ENCODE peak calls at places on chromosomes 4 and X, in ten cellular contexts. One of them, this sample, is unnamed.
A peak's percentile ranks its signal among the peaks of the same experiment; 100 is the strongest.

GRCh38 chrX:40174594-40175415 is 77.0 kb upstream of the BCOR start:
- DNase-seq in PC-3: peak; percentile 52
- DNase-seq in Peyer's patch: peak; percentile 69
- DNase-seq in body of pancreas: peak; percentile 52
- DNase-seq in endodermal cell: peak; percentile 59
- DNase-seq in suprapubic skin: no peak
- DNase-seq in pancreas: no peak
- DNase-seq in bronchial epithelial cell: no peak
- DNase-seq in HCT116: no peak
- DNase-seq in tibial nerve: no peak
- DNase-seq in this sample: no peak

GRCh38 chr4:162229670-162230069 is 65.9 kb upstream of the FSTL5 start:
- DNase-seq in PC-3: peak; percentile 63
- DNase-seq in Peyer's patch: no peak
- DNase-seq in body of pancreas: no peak
- DNase-seq in endodermal cell: no peak
- DNase-seq in suprapubic skin: no peak
- DNase-seq in pancreas: no peak
- DNase-seq in bronchial epithelial cell: peak; percentile 27
- DNase-seq in HCT116: peak; percentile 22
- DNase-seq in tibial nerve: no peak
- DNase-seq in this sample: no peak

GRCh38 chr4:2286904-2287593 is 25.1 kb upstream of the MXD4 start:
- DNase-seq in PC-3: no peak
- DNase-seq in Peyer's patch: peak; percentile 23
- DNase-seq in body of pancreas: no peak
- DNase-seq in endodermal cell: peak; percentile 52
- DNase-seq in suprapubic skin: peak; percentile 72
- DNase-seq in pancreas: peak; percentile 25
- DNase-seq in bronchial epithelial cell: no peak
- DNase-seq in HCT116: no peak
- DNase-seq in tibial nerve: no peak
- DNase-seq in this sample: no peak

GRCh38 chr4:142358656-142359055 is 487.4 kb downstream of the INPP4B start:
- DNase-seq in PC-3: no peak
- DNase-seq in Peyer's patch: no peak
- DNase-seq in body of pancreas: no peak
- DNase-seq in endodermal cell: no peak
- DNase-seq in suprapubic skin: no peak
- DNase-seq in pancreas: no peak
- DNase-seq in bronchial epithelial cell: no peak
- DNase-seq in HCT116: no peak
- DNase-seq in tibial nerve: no peak
- DNase-seq in this sample: no peak

GRCh38 chr4:139740121-139740520 is 74.5 kb downstream of the MGST2 start:
- DNase-seq in PC-3: no peak
- DNase-seq in Peyer's patch: no peak
- DNase-seq in body of pancreas: peak; percentile 36
- DNase-seq in endodermal cell: peak; percentile 42
- DNase-seq in suprapubic skin: no peak
- DNase-seq in pancreas: no peak
- DNase-seq in bronchial epithelial cell: no peak
- DNase-seq in HCT116: no peak
- DNase-seq in tibial nerve: no peak
- DNase-seq in this sample: no peak

GRCh38 chr4:156705291-156705690 is 266.3 kb downstream of the PDGFC start:
- DNase-seq in PC-3: peak; percentile 26
- DNase-seq in Peyer's patch: no peak
- DNase-seq in body of pancreas: no peak
- DNase-seq in endodermal cell: no peak
- DNase-seq in suprapubic skin: no peak
- DNase-seq in pancreas: no peak
- DNase-seq in bronchial epithelial cell: peak; percentile 10
- DNase-seq in HCT116: no peak
- DNase-seq in tibial nerve: no peak
- DNase-seq in this sample: no peak

GRCh38 chr4:102252171-102252570 is 93.1 kb downstream of the SLC39A8 start:
- DNase-seq in PC-3: no peak
- DNase-seq in Peyer's patch: no peak
- DNase-seq in body of pancreas: no peak
- DNase-seq in endodermal cell: no peak
- DNase-seq in suprapubic skin: no peak
- DNase-seq in pancreas: no peak
- DNase-seq in bronchial epithelial cell: no peak
- DNase-seq in HCT116: no peak
- DNase-seq in tibial nerve: no peak
- DNase-seq in this sample: no peak

GRCh38 chr4:113591982-113592381 is 169.6 kb downstream of the CAMK2D start:
- DNase-seq in PC-3: no peak
- DNase-seq in Peyer's patch: no peak
- DNase-seq in body of pancreas: no peak
- DNase-seq in endodermal cell: no peak
- DNase-seq in suprapubic skin: no peak
- DNase-seq in pancreas: no peak
- DNase-seq in bronchial epithelial cell: no peak
- DNase-seq in HCT116: no peak
- DNase-seq in tibial nerve: no peak
- DNase-seq in this sample: no peak

GRCh38 chrX:8374041-8374825 is 90.4 kb upstream of the VCX3B start:
- DNase-seq in PC-3: peak; percentile 39
- DNase-seq in Peyer's patch: no peak
- DNase-seq in body of pancreas: no peak
- DNase-seq in endodermal cell: no peak
- DNase-seq in suprapubic skin: no peak
- DNase-seq in pancreas: no peak
- DNase-seq in bronchial epithelial cell: peak; percentile 30
- DNase-seq in HCT116: no peak
- DNase-seq in tibial nerve: no peak
- DNase-seq in this sample: no peak

GRCh38 chr4:29046716-29047115 is 1673.5 kb upstream of the PCDH7 start:
- DNase-seq in PC-3: peak; percentile 31
- DNase-seq in Peyer's patch: no peak
- DNase-seq in body of pancreas: no peak
- DNase-seq in endodermal cell: no peak
- DNase-seq in suprapubic skin: no peak
- DNase-seq in pancreas: no peak
- DNase-seq in bronchial epithelial cell: peak; percentile 8
- DNase-seq in HCT116: no peak
- DNase-seq in tibial nerve: no peak
- DNase-seq in this sample: no peak

GRCh38 chrX:134735015-134735414 is 76.7 kb upstream of the PLAC1 start:
- DNase-seq in PC-3: no peak
- DNase-seq in Peyer's patch: no peak
- DNase-seq in body of pancreas: no peak
- DNase-seq in endodermal cell: no peak
- DNase-seq in suprapubic skin: no peak
- DNase-seq in pancreas: no peak
- DNase-seq in bronchial epithelial cell: no peak
- DNase-seq in HCT116: no peak
- DNase-seq in tibial nerve: no peak
- DNase-seq in this sample: no peak

GRCh38 chr4:87853108-87853507 is 20.3 kb downstream of the MEPE start:
- DNase-seq in PC-3: peak; percentile 67
- DNase-seq in Peyer's patch: no peak
- DNase-seq in body of pancreas: no peak
- DNase-seq in endodermal cell: no peak
- DNase-seq in suprapubic skin: no peak
- DNase-seq in pancreas: no peak
- DNase-seq in bronchial epithelial cell: peak; percentile 66
- DNase-seq in HCT116: peak; percentile 45
- DNase-seq in tibial nerve: peak; percentile 34
- DNase-seq in this sample: no peak

GRCh38 chr4:176563591-176563990 is 229.1 kb downstream of the VEGFC start:
- DNase-seq in PC-3: peak; percentile 54
- DNase-seq in Peyer's patch: no peak
- DNase-seq in body of pancreas: no peak
- DNase-seq in endodermal cell: no peak
- DNase-seq in suprapubic skin: no peak
- DNase-seq in pancreas: no peak
- DNase-seq in bronchial epithelial cell: peak; percentile 37
- DNase-seq in HCT116: no peak
- DNase-seq in tibial nerve: no peak
- DNase-seq in this sample: no peak

GRCh38 chr4:77193511-77194236 is 36.7 kb downstream of the CCNG2 start:
- DNase-seq in PC-3: no peak
- DNase-seq in Peyer's patch: peak; percentile 93
- DNase-seq in body of pancreas: no peak
- DNase-seq in endodermal cell: peak; percentile 92
- DNase-seq in suprapubic skin: peak; percentile 88
- DNase-seq in pancreas: no peak
- DNase-seq in bronchial epithelial cell: no peak
- DNase-seq in HCT116: no peak
- DNase-seq in tibial nerve: peak; percentile 41
- DNase-seq in this sample: peak; percentile 87

GRCh38 chrX:153723351-153724251 is 586 bp downstream of the BCAP31 start:
- DNase-seq in PC-3: peak; percentile 37
- DNase-seq in Peyer's patch: peak; percentile 67
- DNase-seq in body of pancreas: peak; percentile 37
- DNase-seq in endodermal cell: peak; percentile 76
- DNase-seq in suprapubic skin: no peak
- DNase-seq in pancreas: peak; percentile 77
- DNase-seq in bronchial epithelial cell: peak; percentile 55
- DNase-seq in HCT116: no peak
- DNase-seq in tibial nerve: no peak
- DNase-seq in this sample: no peak

GRCh38 chrX:134544614-134545255 is 84.8 kb downstream of the HPRT1 start:
- DNase-seq in PC-3: no peak
- DNase-seq in Peyer's patch: no peak
- DNase-seq in body of pancreas: peak; percentile 14
- DNase-seq in endodermal cell: peak; percentile 76
- DNase-seq in suprapubic skin: no peak
- DNase-seq in pancreas: peak; percentile 80
- DNase-seq in bronchial epithelial cell: no peak
- DNase-seq in HCT116: no peak
- DNase-seq in tibial nerve: no peak
- DNase-seq in this sample: no peak

GRCh38 chrX:115226929-115227328 is 7.0 kb downstream of the LRCH2 start:
- DNase-seq in PC-3: peak; percentile 66
- DNase-seq in Peyer's patch: no peak
- DNase-seq in body of pancreas: no peak
- DNase-seq in endodermal cell: peak; percentile 73
- DNase-seq in suprapubic skin: no peak
- DNase-seq in pancreas: no peak
- DNase-seq in bronchial epithelial cell: peak; percentile 36
- DNase-seq in HCT116: peak; percentile 34
- DNase-seq in tibial nerve: no peak
- DNase-seq in this sample: no peak

GRCh38 chr4:68388347-68388746 is 38.5 kb upstream of the YTHDC1 start:
- DNase-seq in PC-3: no peak
- DNase-seq in Peyer's patch: no peak
- DNase-seq in body of pancreas: no peak
- DNase-seq in endodermal cell: no peak
- DNase-seq in suprapubic skin: no peak
- DNase-seq in pancreas: no peak
- DNase-seq in bronchial epithelial cell: no peak
- DNase-seq in HCT116: no peak
- DNase-seq in tibial nerve: no peak
- DNase-seq in this sample: no peak

GRCh38 chr4:153622093-153622492 is 62.0 kb upstream of the TLR2 start:
- DNase-seq in PC-3: no peak
- DNase-seq in Peyer's patch: no peak
- DNase-seq in body of pancreas: no peak
- DNase-seq in endodermal cell: no peak
- DNase-seq in suprapubic skin: no peak
- DNase-seq in pancreas: no peak
- DNase-seq in bronchial epithelial cell: no peak
- DNase-seq in HCT116: no peak
- DNase-seq in tibial nerve: no peak
- DNase-seq in this sample: no peak
- H3K36me3 ChIP-seq in PC-3: no peaks in the 10 kb centered on the region
- H3K36me3 ChIP-seq in Peyer's patch: no peaks in the 10 kb centered on the region
- H3K36me3 ChIP-seq in body of pancreas: peaks cover 13% of the 10 kb centered on the region
- H3K36me3 ChIP-seq in endodermal cell: peaks cover 10% of the 10 kb centered on the region
- H3K36me3 ChIP-seq in suprapubic skin: peaks cover 70% of the 10 kb centered on the region
- H3K36me3 ChIP-seq in pancreas: peaks cover 2% of the 10 kb centered on the region
- H3K36me3 ChIP-seq in bronchial epithelial cell: peaks cover 8% of the 10 kb centered on the region
- H3K36me3 ChIP-seq in HCT116: peaks cover 9% of the 10 kb centered on the region
- H3K36me3 ChIP-seq in tibial nerve: peaks cover 2% of the 10 kb centered on the region
- H3K36me3 ChIP-seq in this sample: peaks cover 38% of the 10 kb centered on the region

DNA sequence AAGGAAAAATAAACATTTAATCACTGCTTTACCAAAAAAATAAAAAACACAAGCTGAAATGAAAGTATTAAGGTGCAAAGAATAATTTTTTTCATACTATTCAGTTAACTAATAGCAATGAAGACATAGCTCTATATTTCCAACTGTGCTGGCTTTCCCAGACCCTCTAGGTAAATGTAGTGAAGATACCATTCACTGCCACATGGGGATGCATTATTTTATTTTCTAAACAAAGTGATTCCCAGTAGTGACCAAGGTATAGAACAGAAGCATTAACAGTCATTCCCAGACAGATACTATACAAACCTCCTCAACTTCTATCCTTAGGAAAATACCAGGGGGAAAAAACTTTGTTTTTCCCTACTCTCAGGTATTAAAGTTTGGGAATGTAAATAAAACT is 39.4 kb downstream of the ANTXR2 start:
- DNase-seq in PC-3: peak; percentile 12
- DNase-seq in Peyer's patch: no peak
- DNase-seq in body of pancreas: no peak
- DNase-seq in endodermal cell: no peak
- DNase-seq in suprapubic skin: no peak
- DNase-seq in pancreas: no peak
- DNase-seq in bronchial epithelial cell: no peak
- DNase-seq in HCT116: no peak
- DNase-seq in tibial nerve: no peak
- DNase-seq in this sample: no peak
- TF ChIP-seq CTCF in PC-3: peak; percentile 36
- TF ChIP-seq CTCF in Peyer's patch: no peak
- TF ChIP-seq CTCF in body of pancreas: no peak
- TF ChIP-seq CTCF in endodermal cell: peak; percentile 58
- TF ChIP-seq CTCF in suprapubic skin: no peak
- TF ChIP-seq CTCF in pancreas: no peak
- TF ChIP-seq CTCF in bronchial epithelial cell: no peak
- TF ChIP-seq CTCF in HCT116: peak; percentile 34
- TF ChIP-seq CTCF in tibial nerve: no peak
- TF ChIP-seq CTCF in this sample: no peak

GRCh38 chrX:111005151-111005550 is 90.8 kb upstream of the PAK3 start:
- DNase-seq in PC-3: no peak
- DNase-seq in Peyer's patch: no peak
- DNase-seq in body of pancreas: no peak
- DNase-seq in endodermal cell: no peak
- DNase-seq in suprapubic skin: no peak
- DNase-seq in pancreas: no peak
- DNase-seq in bronchial epithelial cell: no peak
- DNase-seq in HCT116: no peak
- DNase-seq in tibial nerve: no peak
- DNase-seq in this sample: no peak
- H3K27me3 ChIP-seq in PC-3: no peaks in the 10 kb centered on the region
- H3K27me3 ChIP-seq in Peyer's patch: no peaks in the 10 kb centered on the region
- H3K27me3 ChIP-seq in body of pancreas: no peaks in the 10 kb centered on the region
- H3K27me3 ChIP-seq in endodermal cell: no peaks in the 10 kb centered on the region
- H3K27me3 ChIP-seq in suprapubic skin: no peaks in the 10 kb centered on the region
- H3K27me3 ChIP-seq in pancreas: no peaks in the 10 kb centered on the region
- H3K27me3 ChIP-seq in bronchial epithelial cell: no peaks in the 10 kb centered on the region
- H3K27me3 ChIP-seq in HCT116: peaks cover 2% of the 10 kb centered on the region
- H3K27me3 ChIP-seq in tibial nerve: peaks cover 27% of the 10 kb centered on the region
- H3K27me3 ChIP-seq in this sample: no peaks in the 10 kb centered on the region

DNA sequence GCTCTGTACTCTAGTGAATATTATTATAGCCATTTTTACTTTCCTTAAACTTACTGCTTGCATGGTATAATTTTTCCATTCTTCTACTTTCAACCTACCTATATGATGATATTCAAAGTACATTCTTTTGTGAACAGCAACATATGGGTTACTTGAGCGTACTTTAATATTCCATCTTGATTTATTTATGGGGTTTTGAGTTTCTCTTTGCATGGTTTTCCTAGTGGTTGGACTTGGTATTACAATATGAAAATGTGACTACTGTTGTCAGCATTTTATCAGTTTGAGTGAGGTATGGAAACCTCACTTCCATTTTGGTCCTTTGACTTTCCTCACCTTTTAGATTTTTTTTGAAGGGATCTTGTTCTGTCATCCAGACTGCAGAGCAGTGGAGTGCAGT is 35.9 kb downstream of the ADGRG4 start:
- DNase-seq in PC-3: no peak
- DNase-seq in Peyer's patch: no peak
- DNase-seq in body of pancreas: no peak
- DNase-seq in endodermal cell: no peak
- DNase-seq in suprapubic skin: no peak
- DNase-seq in pancreas: no peak
- DNase-seq in bronchial epithelial cell: no peak
- DNase-seq in HCT116: peak; percentile 3
- DNase-seq in tibial nerve: no peak
- DNase-seq in this sample: no peak
- H3K36me3 ChIP-seq in PC-3: no peaks in the 10 kb centered on the region
- H3K36me3 ChIP-seq in Peyer's patch: no peaks in the 10 kb centered on the region
- H3K36me3 ChIP-seq in body of pancreas: no peaks in the 10 kb centered on the region
- H3K36me3 ChIP-seq in endodermal cell: no peaks in the 10 kb centered on the region
- H3K36me3 ChIP-seq in suprapubic skin: no peaks in the 10 kb centered on the region
- H3K36me3 ChIP-seq in pancreas: no peaks in the 10 kb centered on the region
- H3K36me3 ChIP-seq in bronchial epithelial cell: no peaks in the 10 kb centered on the region
- H3K36me3 ChIP-seq in HCT116: no peaks in the 10 kb centered on the region
- H3K36me3 ChIP-seq in tibial nerve: no peaks in the 10 kb centered on the region
- H3K36me3 ChIP-seq in this sample: no peaks in the 10 kb centered on the region

This sample was measured in GM06990.